ENCODE peak calls at places on chromosome 10, in nine cellular contexts. U is SK-N-SH, Q is T-helper 9 cell, F is NCI-H2029 treated with DMSO at 0.1 percent for 48 hours, R is A172, S is mesenteric fat pad, W is epithelial cell of esophagus, B is endothelial cell of umbilical vein, O is hepatocyte. V is an unnamed sample.

GRCh38 chr10:92222603-92223275 is 68.1 kb downstream of the CPEB3 start:
- DNase-seq in U (no peak), Q (no peak), F (no peak), R (peak; percentile 77), S (no peak), W (peak; percentile 78), B (peak; percentile 34), O (no peak), V (no peak)

GRCh38 chr10:115985696-115986095 is 287.3 kb downstream of the GFRA1 start:
- DNase-seq in U (no peak), Q (no peak), F (no peak), R (no peak), S (no peak), W (no peak), B (peak; percentile 17), O (no peak), V (no peak)

GRCh38 chr10:112835933-112836564 is 114.0 kb upstream of the TCF7L2 start:
- DNase-seq in U (no peak), Q (no peak), F (no peak), R (no peak), S (no peak), W (no peak), B (no peak), O (no peak), V (peak; percentile 86)

GRCh38 chr10:102635377-102635776 is 8.9 kb upstream of the TRIM8 start:
- DNase-seq in U (no peak), Q (no peak), F (no peak), R (no peak), S (no peak), W (no peak), B (peak; percentile 51), O (no peak), V (peak; percentile 12)

GRCh38 chr10:97561678-97562077 is 10.9 kb upstream of the ANKRD2 start:
- DNase-seq in U (no peak), Q (no peak), F (no peak), R (no peak), S (no peak), W (no peak), B (no peak), O (no peak), V (no peak)

GRCh38 chr10:43202224-43202656 is 64.0 kb downstream of the CSGALNACT2 start:
- DNase-seq in U (peak; percentile 36), Q (peak; percentile 23), F (no peak), R (no peak), S (peak; percentile 75), W (peak; percentile 32), B (no peak), O (peak; percentile 61), V (peak; percentile 49)

GRCh38 chr10:11533328-11533781 is 78.1 kb downstream of the USP6NL start:
- DNase-seq in U (no peak), Q (no peak), F (no peak), R (peak; percentile 45), S (no peak), W (peak; percentile 9), B (no peak), O (peak; percentile 24), V (no peak)

GRCh38 chr10:21498977-21499376 is 26.5 kb downstream of the SKIDA1 start:
- DNase-seq in U (no peak), Q (no peak), F (no peak), R (no peak), S (no peak), W (no peak), B (no peak), O (no peak), V (no peak)

GRCh38 chr10:86443936-86444335 is 77.3 kb upstream of the GRID1 start:
- DNase-seq in U (no peak), Q (no peak), F (no peak), R (peak; percentile 56), S (no peak), W (peak; percentile 63), B (no peak), O (no peak), V (no peak)

GRCh38 chr10:63707254-63707910 is 186.2 kb downstream of the REEP3 start:
- DNase-seq in U (no peak), Q (no peak), F (peak; percentile 24), R (peak; percentile 100), S (no peak), W (peak; percentile 98), B (peak; percentile 99), O (peak; percentile 67), V (no peak)

GRCh38 chr10:117454502-117454901 is 79.3 kb upstream of the PDZD8 start:
- DNase-seq in U (no peak), Q (no peak), F (no peak), R (no peak), S (no peak), W (peak; percentile 45), B (peak; percentile 32), O (no peak), V (no peak)

GRCh38 chr10:125084191-125085186 is 75.9 kb downstream of the CTBP2 start:
- DNase-seq in U (peak; percentile 39), Q (no peak), F (peak; percentile 64), R (peak; percentile 93), S (no peak), W (peak; percentile 93), B (peak; percentile 93), O (peak; percentile 64), V (peak; percentile 76)

GRCh38 chr10:122510326-122510725 is 49.0 kb downstream of the HTRA1 start:
- DNase-seq in U (no peak), Q (no peak), F (no peak), R (no peak), S (no peak), W (peak; percentile 98), B (no peak), O (peak; percentile 56), V (no peak)

V was measured in right cardiac atrium.